ENCODE peak calls at places on chromosomes 2 and 18, in six cellular contexts. One of them, this sample, is unnamed.

GRCh38 chr2:223997938-223998337 is 40.7 kb downstream of the MRPL44 start:
- DNase-seq in A549: no peak
- DNase-seq in K562: no peak
- DNase-seq in endothelial cell of umbilical vein: no peak
- DNase-seq in HepG2: peak; percentile 83
- DNase-seq in H1: no peak
- DNase-seq in this sample: no peak

GRCh38 chr18:12012697-12013096 is 31.4 kb downstream of the IMPA2 start:
- DNase-seq in A549: no peak
- DNase-seq in K562: no peak
- DNase-seq in endothelial cell of umbilical vein: no peak
- DNase-seq in HepG2: no peak
- DNase-seq in H1: no peak
- DNase-seq in this sample: no peak

GRCh38 chr2:147483293-147483669 is 361.5 kb upstream of the ACVR2A start:
- DNase-seq in A549: no peak
- DNase-seq in K562: no peak
- DNase-seq in endothelial cell of umbilical vein: no peak
- DNase-seq in HepG2: no peak
- DNase-seq in H1: no peak
- DNase-seq in this sample: no peak

GRCh38 chr2:48398285-48399135 is 131.4 kb upstream of the STON1 start:
- DNase-seq in A549: peak; percentile 43
- DNase-seq in K562: peak; percentile 20
- DNase-seq in endothelial cell of umbilical vein: no peak
- DNase-seq in HepG2: no peak
- DNase-seq in H1: no peak
- DNase-seq in this sample: no peak

GRCh38 chr2:3034856-3035255 is 342.8 kb downstream of the EIPR1 start:
- DNase-seq in A549: no peak
- DNase-seq in K562: no peak
- DNase-seq in endothelial cell of umbilical vein: no peak
- DNase-seq in HepG2: no peak
- DNase-seq in H1: no peak
- DNase-seq in this sample: no peak

GRCh38 chr2:238152811-238153688 is 5.7 kb upstream of the ERFE start:
- DNase-seq in A549: no peak
- DNase-seq in K562: no peak
- DNase-seq in endothelial cell of umbilical vein: no peak
- DNase-seq in HepG2: no peak
- DNase-seq in H1: no peak
- DNase-seq in this sample: peak; percentile 64

GRCh38 chr2:157789933-157790511 is 86.1 kb downstream of the ACVR1 start:
- DNase-seq in A549: no peak
- DNase-seq in K562: no peak
- DNase-seq in endothelial cell of umbilical vein: no peak
- DNase-seq in HepG2: no peak
- DNase-seq in H1: no peak
- DNase-seq in this sample: no peak

GRCh38 chr18:79487198-79488165 is 91.8 kb downstream of the NFATC1 start:
- DNase-seq in A549: no peak
- DNase-seq in K562: no peak
- DNase-seq in endothelial cell of umbilical vein: no peak
- DNase-seq in HepG2: no peak
- DNase-seq in H1: no peak
- DNase-seq in this sample: no peak

GRCh38 chr2:60517441-60517840 is 36.0 kb downstream of the BCL11A start:
- DNase-seq in A549: no peak
- DNase-seq in K562: no peak
- DNase-seq in endothelial cell of umbilical vein: no peak
- DNase-seq in HepG2: no peak
- DNase-seq in H1: no peak
- DNase-seq in this sample: no peak

GRCh38 chr2:133346654-133347053 is 221.6 kb downstream of the NCKAP5 start:
- DNase-seq in A549: peak; percentile 21
- DNase-seq in K562: no peak
- DNase-seq in endothelial cell of umbilical vein: no peak
- DNase-seq in HepG2: no peak
- DNase-seq in H1: no peak
- DNase-seq in this sample: no peak

GRCh38 chr2:6877402-6878305 is at the start of gene RSAD2:
- DNase-seq in A549: no peak
- DNase-seq in K562: no peak
- DNase-seq in endothelial cell of umbilical vein: peak; percentile 37
- DNase-seq in HepG2: peak; percentile 31
- DNase-seq in H1: no peak
- DNase-seq in this sample: no peak

GRCh38 chr2:237171396-237171795 is 85.7 kb downstream of the COPS8 start:
- DNase-seq in A549: peak; percentile 76
- DNase-seq in K562: no peak
- DNase-seq in endothelial cell of umbilical vein: peak; percentile 58
- DNase-seq in HepG2: no peak
- DNase-seq in H1: no peak
- DNase-seq in this sample: no peak

DNA sequence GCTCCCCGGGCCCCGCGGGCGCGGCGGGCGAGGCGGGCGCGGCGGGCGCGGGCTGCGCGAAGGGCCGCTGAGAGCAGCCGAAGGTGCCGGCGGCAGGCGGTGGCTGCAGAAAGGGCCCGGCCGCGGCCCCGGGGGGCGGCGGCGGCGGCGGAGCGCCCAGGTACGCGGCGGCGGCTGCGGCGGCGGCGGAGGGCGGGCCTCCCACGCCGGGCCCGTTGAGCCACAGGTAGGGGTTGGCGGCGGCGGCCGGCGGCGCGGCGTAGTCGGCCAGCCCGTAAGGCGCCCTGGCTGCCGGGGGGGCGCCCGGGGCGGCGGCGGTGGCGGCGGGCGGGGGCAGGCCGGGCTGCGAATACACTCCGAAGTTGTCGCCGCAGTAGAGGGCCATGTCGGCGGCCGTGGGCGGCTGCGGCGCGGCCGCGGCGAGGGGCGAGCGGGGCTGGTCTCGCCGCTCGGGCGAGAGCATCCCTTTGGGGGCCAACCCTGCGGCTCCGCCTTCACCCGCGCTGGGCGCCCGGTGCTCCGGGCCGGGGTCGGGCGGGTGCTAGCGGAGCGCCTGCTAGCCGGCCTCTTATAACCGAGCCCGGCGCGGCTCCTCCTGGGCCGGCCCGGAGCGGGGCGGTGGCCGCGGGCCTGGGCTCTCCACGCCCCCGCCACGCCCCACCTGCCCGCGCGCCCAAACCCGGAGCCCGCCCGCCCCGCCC is at the start of gene FOXI3:
- DNase-seq in A549: no peak
- DNase-seq in K562: no peak
- DNase-seq in endothelial cell of umbilical vein: no peak
- DNase-seq in HepG2: no peak
- DNase-seq in H1: no peak
- DNase-seq in this sample: peak; percentile 47
- TF ChIP-seq JUN in A549: no peak
- TF ChIP-seq JUN in K562: no peak
- TF ChIP-seq JUN in endothelial cell of umbilical vein: no peak
- TF ChIP-seq JUN in HepG2: no peak
- TF ChIP-seq JUN in H1: no peak
- TF ChIP-seq JUN in this sample: no peak

GRCh38 chr2:101188683-101189405 is 37.7 kb upstream of the TBC1D8 start:
- DNase-seq in A549: peak; percentile 48
- DNase-seq in K562: peak; percentile 52
- DNase-seq in endothelial cell of umbilical vein: peak; percentile 41
- DNase-seq in HepG2: peak; percentile 70
- DNase-seq in H1: no peak
- DNase-seq in this sample: peak; percentile 71
- TF ChIP-seq JUN in A549: no peak
- TF ChIP-seq JUN in K562: no peak
- TF ChIP-seq JUN in endothelial cell of umbilical vein: no peak
- TF ChIP-seq JUN in HepG2: no peak
- TF ChIP-seq JUN in H1: no peak
- TF ChIP-seq JUN in this sample: no peak

GRCh38 chr2:64975232-64975791 is 13.9 kb upstream of the SLC1A4 start:
- DNase-seq in A549: peak; percentile 86
- DNase-seq in K562: no peak
- DNase-seq in endothelial cell of umbilical vein: peak; percentile 27
- DNase-seq in HepG2: peak; percentile 88
- DNase-seq in H1: no peak
- DNase-seq in this sample: no peak
- TF ChIP-seq JUN in A549: peak; percentile 73
- TF ChIP-seq JUN in K562: no peak
- TF ChIP-seq JUN in endothelial cell of umbilical vein: no peak
- TF ChIP-seq JUN in HepG2: peak; percentile 89
- TF ChIP-seq JUN in H1: no peak
- TF ChIP-seq JUN in this sample: no peak

GRCh38 chr2:27697660-27698059 is 34.0 kb downstream of the SLC4A1AP start:
- DNase-seq in A549: no peak
- DNase-seq in K562: no peak
- DNase-seq in endothelial cell of umbilical vein: no peak
- DNase-seq in HepG2: no peak
- DNase-seq in H1: no peak
- DNase-seq in this sample: no peak

GRCh38 chr2:27703638-27704341 is 40.1 kb downstream of the SLC4A1AP start:
- DNase-seq in A549: peak; percentile 90
- DNase-seq in K562: peak; percentile 81
- DNase-seq in endothelial cell of umbilical vein: peak; percentile 90
- DNase-seq in HepG2: peak; percentile 80
- DNase-seq in H1: peak; percentile 77
- DNase-seq in this sample: peak; percentile 92

GRCh38 chr2:27704342-27704876 is 40.7 kb downstream of the SLC4A1AP start:
- DNase-seq in A549: no peak
- DNase-seq in K562: no peak
- DNase-seq in endothelial cell of umbilical vein: no peak
- DNase-seq in HepG2: no peak
- DNase-seq in H1: no peak
- DNase-seq in this sample: no peak

GRCh38 chr2:27702302-27702701 is 38.6 kb downstream of the SLC4A1AP start:
- DNase-seq in A549: no peak
- DNase-seq in K562: no peak
- DNase-seq in endothelial cell of umbilical vein: no peak
- DNase-seq in HepG2: peak; percentile 30
- DNase-seq in H1: no peak
- DNase-seq in this sample: no peak

GRCh38 chr2:27701676-27702075 is 38.0 kb downstream of the SLC4A1AP start:
- DNase-seq in A549: peak; percentile 31
- DNase-seq in K562: no peak
- DNase-seq in endothelial cell of umbilical vein: no peak
- DNase-seq in HepG2: no peak
- DNase-seq in H1: no peak
- DNase-seq in this sample: no peak
- TF ChIP-seq JUN in A549: no peak
- TF ChIP-seq JUN in K562: no peak
- TF ChIP-seq JUN in endothelial cell of umbilical vein: no peak
- TF ChIP-seq JUN in HepG2: no peak
- TF ChIP-seq JUN in H1: no peak
- TF ChIP-seq JUN in this sample: no peak

GRCh38 chr2:182372661-182373060 is 54.2 kb downstream of the PDE1A start:
- DNase-seq in A549: peak; percentile 82
- DNase-seq in K562: no peak
- DNase-seq in endothelial cell of umbilical vein: peak; percentile 79
- DNase-seq in HepG2: peak; percentile 11
- DNase-seq in H1: no peak
- DNase-seq in this sample: no peak
- TF ChIP-seq JUN in A549: peak; percentile 24
- TF ChIP-seq JUN in K562: no peak
- TF ChIP-seq JUN in endothelial cell of umbilical vein: peak; percentile 87
- TF ChIP-seq JUN in HepG2: no peak
- TF ChIP-seq JUN in H1: no peak
- TF ChIP-seq JUN in this sample: no peak

GRCh38 chr2:113762377-113763118 is 6.1 kb upstream of the SLC35F5 start:
- DNase-seq in A549: no peak
- DNase-seq in K562: no peak
- DNase-seq in endothelial cell of umbilical vein: peak; percentile 31
- DNase-seq in HepG2: no peak
- DNase-seq in H1: no peak
- DNase-seq in this sample: no peak
- TF ChIP-seq JUN in A549: no peak
- TF ChIP-seq JUN in K562: no peak
- TF ChIP-seq JUN in endothelial cell of umbilical vein: peak; percentile 21
- TF ChIP-seq JUN in HepG2: no peak
- TF ChIP-seq JUN in H1: no peak
- TF ChIP-seq JUN in this sample: no peak